ENCODE peak calls at places on chromosome 22, in four cellular contexts. A, G, M and W are unnamed samples.

GRCh38 chr22:47196493-47196849 is 434.0 kb downstream of the TBC1D22A start:
- DNase-seq in M (no peak), A (no peak), G (no peak), W (no peak)

GRCh38 chr22:44399906-44400762 is 87.4 kb upstream of the SHISAL1 start:
- DNase-seq in M (no peak), A (no peak), G (no peak), W (no peak)

GRCh38 chr22:21937041-21937820 is 15.4 kb downstream of the PPM1F start:
- DNase-seq in G (no peak), M (peak; percentile 72), A (no peak), W (peak; percentile 34)

GRCh38 chr22:27045103-27045940 is 387.9 kb downstream of the MIAT start:
- DNase-seq in M (no peak), A (no peak), G (no peak), W (no peak)

GRCh38 chr22:44229331-44229730 is 48.6 kb downstream of the PARVG start:
- DNase-seq in G (no peak), A (no peak), M (no peak), W (no peak)

GRCh38 chr22:39239561-39240423 is 5.0 kb downstream of the PDGFB start:
- DNase-seq in G (no peak), A (no peak), M (peak; percentile 90), W (no peak)

GRCh38 chr22:26464312-26464711 is 19.3 kb downstream of the HPS4 start:
- DNase-seq in A (no peak), M (no peak), G (no peak), W (peak; percentile 38)

GRCh38 chr22:47165998-47166397 is 403.5 kb downstream of the TBC1D22A start:
- DNase-seq in M (no peak), A (no peak), G (no peak), W (no peak)

GRCh38 chr22:23080542-23081290 is 10.4 kb downstream of the GNAZ start:
- DNase-seq in A (no peak), M (no peak), G (no peak), W (no peak)

GRCh38 chr22:33896801-33897620 is 23.3 kb downstream of the LARGE1 start:
- DNase-seq in A (no peak), M (no peak), G (peak; percentile 51), W (no peak)

GRCh38 chr22:27416553-27417427 is 384.8 kb downstream of the MN1 start:
- DNase-seq in G (peak; percentile 89), A (no peak), M (no peak), W (no peak)

GRCh38 chr22:23683545-23683944 is 7.3 kb upstream of the RGL4 start:
- DNase-seq in M (no peak), A (no peak), G (no peak), W (peak; percentile 3)

GRCh38 chr22:43412808-43413785 is 1.3 kb downstream of the MPPED1 start:
- DNase-seq in G (peak; percentile 64), A (no peak), M (peak; percentile 27), W (no peak)

GRCh38 chr22:39287076-39287743 is 32.2 kb downstream of the RPL3 start:
- DNase-seq in A (no peak), G (no peak), M (no peak), W (no peak)

GRCh38 chr22:41844036-41844435 is 11.1 kb downstream of the SREBF2 start:
- DNase-seq in A (no peak), G (no peak), M (no peak), W (no peak)

GRCh38 chr22:32050678-32051515 is 7.8 kb downstream of the SLC5A1 start:
- DNase-seq in M (no peak), A (peak; percentile 23), G (no peak), W (peak; percentile 22)

GRCh38 chr22:24948356-24949202 is 2.1 kb upstream of the LHFPL7 start:
- DNase-seq in M (no peak), A (no peak), G (peak; percentile 52), W (no peak)

GRCh38 chr22:41030891-41031290 is 61.5 kb upstream of the EP300 start:
- DNase-seq in A (no peak), G (no peak), M (no peak), W (no peak)

GRCh38 chr22:23075050-23075449 is 4.7 kb downstream of the GNAZ start:
- DNase-seq in A (no peak), G (peak; percentile 41), M (peak; percentile 10), W (no peak)

GRCh38 chr22:26109686-26110315 is 59.5 kb upstream of the SEZ6L start:
- DNase-seq in A (no peak), M (no peak), G (no peak), W (no peak)

GRCh38 chr22:43039800-43040199 is 24.9 kb upstream of the PACSIN2 start:
- DNase-seq in M (no peak), A (no peak), G (no peak), W (no peak)

GRCh38 chr22:19242699-19243098 is 48.8 kb downstream of the CLTCL1 start:
- DNase-seq in G (no peak), M (no peak), A (no peak), W (no peak)

GRCh38 chr22:50182176-50183081 is 3.3 kb upstream of the TRABD start:
- DNase-seq in G (no peak), A (no peak), M (peak; percentile 69), W (no peak)

GRCh38 chr22:41848468-41848867 is 15.6 kb downstream of the SREBF2 start:
- DNase-seq in G (no peak), A (no peak), M (peak; percentile 84), W (peak; percentile 56)

DNA sequence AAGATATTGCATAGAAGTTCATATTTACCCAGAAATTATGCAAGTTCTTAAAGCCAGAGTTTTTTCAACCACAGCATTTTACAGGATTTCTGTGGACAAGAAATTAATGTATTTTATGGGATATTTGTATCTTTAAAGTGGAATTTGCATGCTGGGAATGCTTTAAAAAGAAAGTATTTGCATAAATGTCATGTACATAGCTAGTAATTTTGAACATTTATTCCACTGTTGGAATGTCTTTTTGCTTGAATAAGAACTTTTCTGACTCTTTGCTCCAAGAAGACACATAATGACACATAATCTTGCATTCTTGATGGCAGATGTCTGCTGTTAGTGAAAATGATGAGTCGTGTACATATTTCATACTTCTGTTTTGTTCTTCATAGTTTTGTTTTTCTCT is 66.6 kb downstream of the ATXN10 start:
- DNase-seq in A (no peak), M (no peak), G (no peak), W (no peak)
- H3K36me3 ChIP-seq in A (peaks cover 86% of the 10 kb centered on the region), M (no peaks in the 10 kb centered on the region), G (peaks cover 4% of the 10 kb centered on the region), W (no peaks in the 10 kb centered on the region)

GRCh38 chr22:37643225-37643847 is 3.9 kb downstream of the SH3BP1 start:
- DNase-seq in M (peak; percentile 89), G (peak; percentile 96), A (peak; percentile 86), W (peak; percentile 96)
- H3K36me3 ChIP-seq in M (no peaks in the 10 kb centered on the region), G (peaks cover 33% of the 10 kb centered on the region), A (peaks cover 68% of the 10 kb centered on the region), W (no peaks in the 10 kb centered on the region)

DNA sequence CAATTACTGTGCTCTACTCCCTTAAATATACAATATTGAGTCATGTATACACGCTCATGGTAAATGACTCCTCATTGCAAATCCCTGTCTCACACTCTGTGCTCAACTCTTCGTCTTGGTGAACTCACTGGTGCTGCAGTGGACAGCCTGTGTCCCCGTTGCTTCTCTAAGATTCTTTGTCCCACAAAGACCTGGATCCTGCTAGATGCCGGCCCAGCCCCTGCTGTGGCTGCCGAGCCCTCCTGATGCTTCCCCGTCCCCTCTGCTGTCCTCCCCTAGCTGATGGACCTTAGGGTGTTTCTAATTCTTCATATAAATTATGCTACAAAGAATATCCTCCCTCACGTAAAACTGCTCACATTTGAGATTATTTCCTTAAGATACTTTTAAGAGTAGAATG is 5.5 kb downstream of the APOL2 start:
- DNase-seq in A (no peak), M (no peak), G (no peak), W (no peak)
- H3K36me3 ChIP-seq in A (peaks cover 82% of the 10 kb centered on the region), M (no peaks in the 10 kb centered on the region), G (peaks cover 2% of the 10 kb centered on the region), W (no peaks in the 10 kb centered on the region)

DNA sequence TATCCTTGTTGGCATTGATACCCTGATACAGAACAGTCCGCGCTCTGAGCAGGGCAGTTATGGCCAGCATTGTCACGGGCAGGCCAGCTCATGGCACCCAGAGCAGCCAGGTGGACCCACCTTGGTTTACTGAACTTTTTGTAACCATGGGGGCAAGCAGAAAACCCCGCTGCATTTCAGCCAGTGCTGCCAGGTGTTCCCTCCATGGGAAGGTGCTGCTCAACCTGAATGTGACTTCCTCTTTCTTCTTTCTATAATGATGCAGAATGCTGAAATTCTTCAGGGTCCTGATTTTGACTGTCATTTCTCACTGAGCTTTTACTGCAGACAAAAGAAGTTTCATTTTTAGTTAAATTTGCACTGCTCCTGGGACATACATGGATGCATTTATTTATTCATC is 35.6 kb upstream of the CABP7 start:
- DNase-seq in A (no peak), G (no peak), M (no peak), W (no peak)
- H3K36me3 ChIP-seq in A (peaks cover 85% of the 10 kb centered on the region), G (peaks cover 2% of the 10 kb centered on the region), M (no peaks in the 10 kb centered on the region), W (peaks cover 2% of the 10 kb centered on the region)

GRCh38 chr22:29821790-29822130 is 16.3 kb downstream of the ASCC2 start:
- DNase-seq in M (no peak), A (no peak), G (no peak), W (no peak)
- H3K36me3 ChIP-seq in M (peaks cover 2% of the 10 kb centered on the region), A (peaks cover 96% of the 10 kb centered on the region), G (peaks cover 12% of the 10 kb centered on the region), W (peaks cover 95% of the 10 kb centered on the region)

DNA sequence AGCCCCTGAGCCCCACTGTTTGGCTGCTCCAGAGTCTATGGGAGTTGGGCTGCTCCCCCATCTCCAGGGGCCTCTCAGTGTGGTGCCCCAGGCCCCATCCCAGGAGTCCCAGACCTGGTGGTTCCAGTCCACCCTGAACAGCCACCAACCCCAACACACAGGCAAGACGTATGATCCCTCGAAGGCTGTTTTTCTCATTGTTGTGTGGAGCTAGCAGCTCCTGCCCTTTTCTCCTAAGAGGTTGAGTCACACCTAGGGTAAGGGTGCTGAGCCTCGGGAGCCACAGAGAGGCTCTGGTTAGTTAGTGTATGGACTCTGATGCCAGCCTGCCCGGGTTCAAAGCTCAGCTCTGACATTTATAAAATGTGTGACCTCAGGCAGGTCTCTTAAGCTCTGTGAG is 47.1 kb downstream of the FBLN1 start:
- DNase-seq in A (no peak), G (peak; percentile 26), M (no peak), W (no peak)
- H3K36me3 ChIP-seq in A (no peaks in the 10 kb centered on the region), G (peaks cover 33% of the 10 kb centered on the region), M (no peaks in the 10 kb centered on the region), W (peaks cover 9% of the 10 kb centered on the region)

GRCh38 chr22:17137226-17137625 is 16.1 kb upstream of the TMEM121B start:
- DNase-seq in A (no peak), M (no peak), G (peak; percentile 16), W (no peak)
- H3K36me3 ChIP-seq in A (peaks cover 58% of the 10 kb centered on the region), M (no peaks in the 10 kb centered on the region), G (peaks cover 18% of the 10 kb centered on the region), W (peaks cover 6% of the 10 kb centered on the region)

DNA sequence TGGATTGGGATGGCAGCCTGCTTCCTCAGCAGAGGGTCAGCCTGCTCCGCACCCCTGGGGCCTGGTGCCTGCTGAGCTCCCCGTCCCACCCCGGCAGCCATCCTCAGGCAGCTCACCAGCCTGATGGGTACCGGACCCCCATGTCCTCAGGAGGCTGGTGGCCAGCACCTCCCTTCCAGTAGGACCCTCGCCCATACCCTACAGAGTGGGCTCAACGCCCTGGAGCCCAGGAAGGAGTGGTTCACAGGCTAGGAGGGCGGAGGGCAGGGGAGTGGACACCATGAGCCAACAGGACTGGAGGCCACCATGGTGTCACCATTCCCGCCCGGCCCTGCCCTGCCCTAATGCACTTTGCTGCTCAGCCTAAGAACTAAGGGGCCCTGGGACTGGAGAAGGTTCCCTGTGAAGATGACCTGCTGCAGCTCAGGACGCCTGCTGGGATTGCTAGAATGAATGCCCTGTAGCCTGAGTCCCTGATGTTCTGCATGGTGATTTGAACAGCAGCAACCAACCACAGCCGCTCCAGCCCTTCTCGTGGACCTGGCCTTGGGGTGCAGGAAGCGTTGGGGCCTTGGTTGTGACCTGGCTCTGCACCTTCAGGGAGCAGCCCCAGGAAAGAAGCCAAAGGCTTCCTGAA is 1080.8 kb downstream of the BRD1 start:
- DNase-seq in G (no peak), M (peak; percentile 37), A (no peak), W (no peak)
- H3K36me3 ChIP-seq in G (no peaks in the 10 kb centered on the region), M (no peaks in the 10 kb centered on the region), A (no peaks in the 10 kb centered on the region), W (no peaks in the 10 kb centered on the region)